ENCODE peak calls at places on chromosomes 13 and 19, in eight cellular contexts. Q is stomach, H is sigmoid colon, O is suprapubic skin, P is breast epithelium, S is esophagus muscularis mucosa, A is HCT116, U is K562. J is an unnamed sample.

GRCh38 chr19:49691243-49692101 is 556 bp downstream of the CPT1C start:
- DNase-seq in Q (no peak), H (no peak), O (no peak), P (no peak), S (no peak), A (no peak), U (no peak), J (no peak)

GRCh38 chr13:43986395-43986794 is 106.7 kb downstream of the LACC1 start:
- DNase-seq in Q (no peak), H (no peak), O (no peak), P (no peak), S (peak), A (no peak), U (no peak), J (no peak)

GRCh38 chr13:93289842-93290241 is 63.2 kb downstream of the GPC6 start:
- DNase-seq in Q (no peak), H (no peak), O (no peak), P (no peak), S (no peak), A (no peak), U (no peak), J (no peak)

GRCh38 chr13:65302691-65303090 is 1927.4 kb downstream of the PCDH9 start:
- DNase-seq in Q (no peak), H (no peak), O (no peak), P (no peak), S (no peak), A (no peak), U (no peak), J (no peak)

GRCh38 chr13:44974056-44974798 is 15.0 kb downstream of the NUFIP1 start:
- DNase-seq in Q (peak), H (no peak), O (no peak), P (no peak), S (no peak), A (no peak), U (no peak), J (no peak)

GRCh38 chr19:18399008-18399407 is 1.6 kb upstream of the LRRC25 start:
- DNase-seq in Q (peak), H (no peak), O (no peak), P (no peak), S (no peak), A (no peak), U (no peak), J (no peak)

GRCh38 chr13:107438251-107438650 is 777.1 kb downstream of the LIG4 start:
- DNase-seq in Q (no peak), H (no peak), O (no peak), P (no peak), S (no peak), A (no peak), U (no peak), J (no peak)

GRCh38 chr19:33150852-33151518 is 19.1 kb downstream of the WDR88 start:
- DNase-seq in Q (no peak), H (no peak), O (no peak), P (no peak), S (no peak), A (no peak), U (no peak), J (no peak)

GRCh38 chr13:51997641-51998330 is 13.5 kb downstream of the ATP7B start:
- DNase-seq in Q (peak), H (no peak), O (no peak), P (no peak), S (no peak), A (no peak), U (no peak), J (no peak)

GRCh38 chr13:37747071-37747612 is 122.4 kb downstream of the TRPC4 start:
- DNase-seq in Q (no peak), H (no peak), O (no peak), P (no peak), S (no peak), A (no peak), U (no peak), J (no peak)

GRCh38 chr13:44407891-44408290 is 34.3 kb downstream of the SERP2 start:
- DNase-seq in Q (no peak), H (no peak), O (no peak), P (no peak), S (no peak), A (no peak), U (no peak), J (no peak)

GRCh38 chr19:37905936-37906867 is at the start of gene WDR87:
- DNase-seq in Q (peak), H (no peak), O (peak), P (peak), S (no peak), A (no peak), U (peak), J (peak)

GRCh38 chr13:43698743-43699142 is 88.0 kb downstream of the ENOX1 start:
- DNase-seq in Q (no peak), H (no peak), O (no peak), P (no peak), S (no peak), A (no peak), U (no peak), J (no peak)

GRCh38 chr13:76764429-76764828 is 121.8 kb downstream of the KCTD12 start:
- DNase-seq in Q (no peak), H (peak), O (peak), P (no peak), S (no peak), A (no peak), U (no peak), J (no peak)

GRCh38 chr13:106063591-106064308 is 471.7 kb downstream of the EFNB2 start:
- DNase-seq in Q (no peak), H (no peak), O (no peak), P (no peak), S (no peak), A (no peak), U (no peak), J (no peak)

GRCh38 chr19:19579533-19580361 is 38.7 kb downstream of the PBX4 start:
- DNase-seq in Q (no peak), H (no peak), O (no peak), P (no peak), S (no peak), A (no peak), U (no peak), J (no peak)

GRCh38 chr13:113454936-113455335 is 1.6 kb upstream of the ADPRHL1 start:
- DNase-seq in Q (no peak), H (no peak), O (no peak), P (no peak), S (no peak), A (no peak), U (no peak), J (no peak)

GRCh38 chr13:29472317-29472961 is 123.0 kb downstream of the SLC7A1 start:
- DNase-seq in Q (peak), H (no peak), O (no peak), P (no peak), S (no peak), A (peak), U (peak), J (peak)

DNA sequence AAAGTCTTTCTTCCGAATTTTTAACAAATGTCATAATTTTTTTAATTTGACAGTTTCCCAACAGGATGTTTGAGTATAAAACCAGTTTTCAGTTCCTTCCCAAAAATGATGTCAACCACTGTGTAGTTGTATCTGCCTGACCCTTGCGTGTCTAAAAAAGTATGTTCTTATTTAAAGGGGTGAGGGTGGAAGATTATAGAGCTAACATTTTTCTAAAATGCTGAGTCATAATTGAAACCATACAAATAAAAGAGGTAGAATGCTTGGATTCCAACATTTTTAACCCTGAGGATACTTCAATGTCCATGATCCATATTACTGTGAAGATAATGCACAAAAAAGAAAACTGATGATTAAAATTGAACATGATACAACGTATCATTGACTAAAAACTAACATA is 1388.8 kb downstream of the UQCRFS1 start:
- DNase-seq in Q (no peak), H (no peak), O (no peak), P (no peak), S (no peak), A (no peak), U (no peak), J (no peak)
- TF ChIP-seq POLR2AphosphoS5 in Q (no peak), H (no peak), O (no peak), P (no peak), S (no peak), A (no peak), U (no peak), J (no peak)

GRCh38 chr19:41226053-41226873 is 7.2 kb downstream of the AXL start:
- DNase-seq in Q (peak), H (peak), O (peak), P (peak), S (no peak), A (peak), U (peak), J (no peak)
- TF ChIP-seq POLR2A in Q (no peak), H (no peak), O (no peak), P (no peak), S (no peak), A (no peak), U (no peak), J (no peak)

DNA sequence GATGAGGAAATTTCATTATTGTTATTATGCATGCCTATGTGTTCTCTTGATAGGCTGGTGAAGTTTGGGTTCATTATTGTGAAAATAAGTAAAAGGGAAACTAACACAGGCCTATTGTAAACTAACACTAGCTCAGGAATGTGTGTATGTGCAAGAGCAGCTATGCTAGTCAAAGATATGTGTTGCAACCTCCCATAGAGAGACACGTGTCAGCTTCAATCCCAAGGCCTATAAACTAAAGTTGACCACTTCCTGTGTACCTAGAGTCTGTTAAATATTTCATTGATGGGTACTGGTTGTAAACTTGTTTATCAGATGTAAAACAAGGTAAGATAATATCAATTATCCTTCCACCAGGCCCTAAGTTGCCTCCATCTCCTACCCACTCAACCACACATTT is 44.7 kb upstream of the ZNF30 start:
- DNase-seq in Q (no peak), H (no peak), O (no peak), P (no peak), S (no peak), A (no peak), U (no peak), J (no peak)
- TF ChIP-seq POLR2AphosphoS5 in Q (no peak), H (no peak), O (no peak), P (no peak), S (no peak), A (no peak), U (no peak), J (no peak)

GRCh38 chr19:8609210-8610040 is 1.1 kb downstream of the ADAMTS10 start:
- DNase-seq in Q (peak), H (peak), O (peak), P (no peak), S (no peak), A (peak), U (peak), J (no peak)
- TF ChIP-seq POLR2A in Q (no peak), H (no peak), O (no peak), P (no peak), S (no peak), A (no peak), U (no peak), J (no peak)

J was measured in GM12891.